ENCODE peak calls at places on chromosomes 7 and 10, in nine cellular contexts. One of them, this sample, is unnamed.

GRCh38 chr7:137036768-137037167 is 168.3 kb downstream of the CHRM2 start:
- DNase-seq in CD4-positive, alpha-beta T cell: no peak
- DNase-seq in NCI-H446: no peak
- DNase-seq in foreskin melanocyte: no peak
- DNase-seq in neuronal stem cell: no peak
- DNase-seq in GM23248: no peak
- DNase-seq in activated CD8-positive, alpha-beta memory T cell treated with anti-CD3 and anti-CD28 coated beads for 24 hours: no peak
- DNase-seq in occipital lobe: no peak
- DNase-seq in SJSA1: no peak
- DNase-seq in this sample: no peak

GRCh38 chr7:140534743-140535142 is 55.4 kb upstream of the MKRN1 start:
- DNase-seq in NCI-H446: no peak
- DNase-seq in neuronal stem cell: no peak
- DNase-seq in GM23248: peak; percentile 26
- DNase-seq in foreskin melanocyte: no peak
- DNase-seq in SJSA1: no peak
- DNase-seq in occipital lobe: no peak
- DNase-seq in CD4-positive, alpha-beta T cell: no peak
- DNase-seq in activated CD8-positive, alpha-beta memory T cell treated with anti-CD3 and anti-CD28 coated beads for 24 hours: no peak
- DNase-seq in this sample: no peak

GRCh38 chr7:1579481-1580421 is 9.9 kb upstream of the PSMG3 start:
- DNase-seq in SJSA1: peak; percentile 75
- DNase-seq in NCI-H446: peak; percentile 68
- DNase-seq in occipital lobe: peak; percentile 27
- DNase-seq in activated CD8-positive, alpha-beta memory T cell treated with anti-CD3 and anti-CD28 coated beads for 24 hours: peak; percentile 90
- DNase-seq in GM23248: peak; percentile 79
- DNase-seq in neuronal stem cell: peak; percentile 70
- DNase-seq in CD4-positive, alpha-beta T cell: peak; percentile 54
- DNase-seq in foreskin melanocyte: peak; percentile 30
- DNase-seq in this sample: peak; percentile 70

GRCh38 chr10:84288151-84288550 is 40.2 kb upstream of the CCSER2 start:
- DNase-seq in occipital lobe: no peak
- DNase-seq in NCI-H446: no peak
- DNase-seq in foreskin melanocyte: no peak
- DNase-seq in activated CD8-positive, alpha-beta memory T cell treated with anti-CD3 and anti-CD28 coated beads for 24 hours: no peak
- DNase-seq in GM23248: no peak
- DNase-seq in neuronal stem cell: no peak
- DNase-seq in CD4-positive, alpha-beta T cell: no peak
- DNase-seq in SJSA1: no peak
- DNase-seq in this sample: no peak

GRCh38 chr7:29105191-29105590 is 41.1 kb downstream of the CPVL start:
- DNase-seq in activated CD8-positive, alpha-beta memory T cell treated with anti-CD3 and anti-CD28 coated beads for 24 hours: no peak
- DNase-seq in occipital lobe: no peak
- DNase-seq in NCI-H446: no peak
- DNase-seq in neuronal stem cell: no peak
- DNase-seq in GM23248: no peak
- DNase-seq in CD4-positive, alpha-beta T cell: no peak
- DNase-seq in foreskin melanocyte: no peak
- DNase-seq in SJSA1: no peak
- DNase-seq in this sample: no peak

GRCh38 chr10:12299222-12299973 is 49.9 kb upstream of the CAMK1D start:
- DNase-seq in SJSA1: no peak
- DNase-seq in CD4-positive, alpha-beta T cell: no peak
- DNase-seq in NCI-H446: peak; percentile 67
- DNase-seq in neuronal stem cell: no peak
- DNase-seq in occipital lobe: no peak
- DNase-seq in GM23248: no peak
- DNase-seq in activated CD8-positive, alpha-beta memory T cell treated with anti-CD3 and anti-CD28 coated beads for 24 hours: no peak
- DNase-seq in foreskin melanocyte: no peak
- DNase-seq in this sample: no peak

GRCh38 chr7:78279035-78279434 is 480.5 kb downstream of the PHTF2 start:
- DNase-seq in SJSA1: no peak
- DNase-seq in activated CD8-positive, alpha-beta memory T cell treated with anti-CD3 and anti-CD28 coated beads for 24 hours: no peak
- DNase-seq in occipital lobe: no peak
- DNase-seq in foreskin melanocyte: peak; percentile 26
- DNase-seq in neuronal stem cell: no peak
- DNase-seq in CD4-positive, alpha-beta T cell: no peak
- DNase-seq in NCI-H446: no peak
- DNase-seq in GM23248: peak; percentile 86
- DNase-seq in this sample: no peak

GRCh38 chr10:49375611-49376010 is 20.3 kb downstream of the DRGX start:
- DNase-seq in SJSA1: no peak
- DNase-seq in occipital lobe: no peak
- DNase-seq in activated CD8-positive, alpha-beta memory T cell treated with anti-CD3 and anti-CD28 coated beads for 24 hours: peak; percentile 43
- DNase-seq in CD4-positive, alpha-beta T cell: no peak
- DNase-seq in NCI-H446: peak; percentile 7
- DNase-seq in neuronal stem cell: no peak
- DNase-seq in foreskin melanocyte: no peak
- DNase-seq in GM23248: no peak
- DNase-seq in this sample: no peak

GRCh38 chr7:8258166-8258565 is 3.8 kb downstream of the ICA1 start:
- DNase-seq in NCI-H446: no peak
- DNase-seq in activated CD8-positive, alpha-beta memory T cell treated with anti-CD3 and anti-CD28 coated beads for 24 hours: no peak
- DNase-seq in foreskin melanocyte: no peak
- DNase-seq in SJSA1: no peak
- DNase-seq in CD4-positive, alpha-beta T cell: no peak
- DNase-seq in occipital lobe: no peak
- DNase-seq in neuronal stem cell: no peak
- DNase-seq in GM23248: no peak
- DNase-seq in this sample: no peak

This sample was measured in pancreas.